ENCODE peak calls at places on chromosomes 13 and 19, in six cellular contexts. F is heart left ventricle; R is GM23338; M is stimulated activated CD4-positive, alpha-beta T cell treated with anti-CD3 and anti-CD28 coated beads, Interleukin-15, amount 100 ng/mL, for 1 hour; I is NT2/D1; T is fibroblast of lung. H is an unnamed sample.

GRCh38 chr13:64529874-64530485 is 2700.2 kb downstream of the PCDH9 start:
- DNase-seq in T (peak), R (peak), M (no peak), I (peak), F (no peak), H (no peak)

GRCh38 chr19:42092350-42092749 is 16.4 kb downstream of the ZNF574 start:
- DNase-seq in I (no peak), F (no peak), M (no peak), T (no peak), R (peak), H (no peak)

GRCh38 chr19:19653597-19654147 is 9.8 kb downstream of the ATP13A1 start:
- DNase-seq in F (no peak), I (no peak), T (no peak), M (no peak), R (no peak), H (no peak)

GRCh38 chr19:49515767-49516166 is 3.3 kb downstream of the FCGRT start:
- DNase-seq in F (no peak), I (no peak), T (peak), R (no peak), M (no peak), H (no peak)

GRCh38 chr13:27406178-27406939 is 18.1 kb upstream of the GTF3A start:
- DNase-seq in F (no peak), M (no peak), T (peak), R (peak), I (no peak), H (no peak)

GRCh38 chr13:61417171-61417570 is 1.5 kb upstream of the PCDH20 start:
- DNase-seq in M (no peak), F (no peak), I (no peak), R (no peak), T (peak), H (no peak)

GRCh38 chr19:55641376-55642152 is 762 bp downstream of the ZNF580 start:
- DNase-seq in F (no peak), R (peak), M (no peak), I (no peak), T (peak), H (no peak)

GRCh38 chr19:48290341-48290922 is 20.6 kb downstream of the ZNF114 start:
- DNase-seq in R (peak), T (peak), I (peak), M (no peak), F (no peak), H (no peak)

GRCh38 chr13:51148952-51149573 is 38.0 kb upstream of the C13orf42 start:
- DNase-seq in F (peak), M (no peak), R (peak), I (no peak), T (peak), H (no peak)

H was measured in breast epithelium.